ENCODE peak calls at places on chromosomes 13 and 19, in ten cellular contexts. One of them, this sample, is unnamed.

GRCh38 chr13:51456510-51456909 is 3.7 kb upstream of the INTS6 start:
- DNase-seq in aorta: no peak
- DNase-seq in effector memory CD4-positive, alpha-beta T cell: no peak
- DNase-seq in mucosa of descending colon: no peak
- DNase-seq in fibroblast of mammary gland: no peak
- DNase-seq in uterus: no peak
- DNase-seq in colonic mucosa: no peak
- DNase-seq in upper lobe of left lung: peak; percentile 30
- DNase-seq in mesendoderm: no peak
- DNase-seq in left ventricle myocardium inferior: no peak
- DNase-seq in this sample: no peak

GRCh38 chr19:7287716-7288115 is 6.5 kb downstream of the INSR start:
- DNase-seq in aorta: no peak
- DNase-seq in effector memory CD4-positive, alpha-beta T cell: no peak
- DNase-seq in mucosa of descending colon: no peak
- DNase-seq in fibroblast of mammary gland: no peak
- DNase-seq in uterus: no peak
- DNase-seq in colonic mucosa: no peak
- DNase-seq in upper lobe of left lung: no peak
- DNase-seq in mesendoderm: no peak
- DNase-seq in left ventricle myocardium inferior: no peak
- DNase-seq in this sample: no peak

GRCh38 chr13:42355118-42355840 is 83.3 kb downstream of the AKAP11 start:
- DNase-seq in aorta: no peak
- DNase-seq in effector memory CD4-positive, alpha-beta T cell: peak; percentile 40
- DNase-seq in mucosa of descending colon: no peak
- DNase-seq in fibroblast of mammary gland: no peak
- DNase-seq in uterus: no peak
- DNase-seq in colonic mucosa: no peak
- DNase-seq in upper lobe of left lung: no peak
- DNase-seq in mesendoderm: peak; percentile 11
- DNase-seq in left ventricle myocardium inferior: no peak
- DNase-seq in this sample: no peak

GRCh38 chr13:34810996-34811395 is 131.1 kb upstream of the NBEA start:
- DNase-seq in aorta: no peak
- DNase-seq in effector memory CD4-positive, alpha-beta T cell: no peak
- DNase-seq in mucosa of descending colon: no peak
- DNase-seq in fibroblast of mammary gland: no peak
- DNase-seq in uterus: no peak
- DNase-seq in colonic mucosa: no peak
- DNase-seq in upper lobe of left lung: no peak
- DNase-seq in mesendoderm: no peak
- DNase-seq in left ventricle myocardium inferior: no peak
- DNase-seq in this sample: no peak

GRCh38 chr13:65881561-65882155 is 1348.5 kb downstream of the PCDH9 start:
- DNase-seq in aorta: no peak
- DNase-seq in effector memory CD4-positive, alpha-beta T cell: no peak
- DNase-seq in mucosa of descending colon: no peak
- DNase-seq in fibroblast of mammary gland: no peak
- DNase-seq in uterus: no peak
- DNase-seq in colonic mucosa: no peak
- DNase-seq in upper lobe of left lung: no peak
- DNase-seq in mesendoderm: no peak
- DNase-seq in left ventricle myocardium inferior: no peak
- DNase-seq in this sample: no peak

GRCh38 chr13:63307239-63307638 is 1891.6 kb upstream of the PCDH20 start:
- DNase-seq in aorta: no peak
- DNase-seq in effector memory CD4-positive, alpha-beta T cell: no peak
- DNase-seq in mucosa of descending colon: no peak
- DNase-seq in fibroblast of mammary gland: no peak
- DNase-seq in uterus: no peak
- DNase-seq in colonic mucosa: no peak
- DNase-seq in upper lobe of left lung: no peak
- DNase-seq in mesendoderm: no peak
- DNase-seq in left ventricle myocardium inferior: no peak
- DNase-seq in this sample: no peak

GRCh38 chr19:16274466-16274865 is 50.2 kb upstream of the KLF2 start:
- DNase-seq in aorta: no peak
- DNase-seq in effector memory CD4-positive, alpha-beta T cell: no peak
- DNase-seq in mucosa of descending colon: no peak
- DNase-seq in fibroblast of mammary gland: peak; percentile 39
- DNase-seq in uterus: peak; percentile 56
- DNase-seq in colonic mucosa: no peak
- DNase-seq in upper lobe of left lung: no peak
- DNase-seq in mesendoderm: no peak
- DNase-seq in left ventricle myocardium inferior: no peak
- DNase-seq in this sample: no peak

GRCh38 chr13:102214956-102215355 is 186.9 kb downstream of the FGF14 start:
- DNase-seq in aorta: no peak
- DNase-seq in effector memory CD4-positive, alpha-beta T cell: no peak
- DNase-seq in mucosa of descending colon: no peak
- DNase-seq in fibroblast of mammary gland: no peak
- DNase-seq in uterus: no peak
- DNase-seq in colonic mucosa: no peak
- DNase-seq in upper lobe of left lung: no peak
- DNase-seq in mesendoderm: no peak
- DNase-seq in left ventricle myocardium inferior: no peak
- DNase-seq in this sample: no peak

GRCh38 chr19:49930483-49931011 is 1.2 kb upstream of the NUP62 start:
- DNase-seq in aorta: peak; percentile 80
- DNase-seq in effector memory CD4-positive, alpha-beta T cell: no peak
- DNase-seq in mucosa of descending colon: peak; percentile 44
- DNase-seq in fibroblast of mammary gland: peak; percentile 42
- DNase-seq in uterus: peak; percentile 57
- DNase-seq in colonic mucosa: peak; percentile 36
- DNase-seq in upper lobe of left lung: no peak
- DNase-seq in mesendoderm: peak; percentile 40
- DNase-seq in left ventricle myocardium inferior: peak; percentile 34
- DNase-seq in this sample: no peak

GRCh38 chr19:13118424-13119193 is 545 bp downstream of the NACC1 start:
- DNase-seq in aorta: peak; percentile 82
- DNase-seq in effector memory CD4-positive, alpha-beta T cell: no peak
- DNase-seq in mucosa of descending colon: peak; percentile 75
- DNase-seq in fibroblast of mammary gland: peak; percentile 27
- DNase-seq in uterus: peak; percentile 42
- DNase-seq in colonic mucosa: peak; percentile 64
- DNase-seq in upper lobe of left lung: peak; percentile 89
- DNase-seq in mesendoderm: peak; percentile 94
- DNase-seq in left ventricle myocardium inferior: peak; percentile 43
- DNase-seq in this sample: peak; percentile 69

GRCh38 chr19:35345671-35346111 is 2.0 kb upstream of the FFAR1 start:
- DNase-seq in aorta: peak; percentile 56
- DNase-seq in effector memory CD4-positive, alpha-beta T cell: no peak
- DNase-seq in mucosa of descending colon: no peak
- DNase-seq in fibroblast of mammary gland: no peak
- DNase-seq in uterus: no peak
- DNase-seq in colonic mucosa: no peak
- DNase-seq in upper lobe of left lung: no peak
- DNase-seq in mesendoderm: no peak
- DNase-seq in left ventricle myocardium inferior: no peak
- DNase-seq in this sample: no peak
- H3K4me3 ChIP-seq in aorta: no peak overlapping the region
- H3K4me3 ChIP-seq in effector memory CD4-positive, alpha-beta T cell: no peak overlapping the region
- H3K4me3 ChIP-seq in mucosa of descending colon: no peak overlapping the region
- H3K4me3 ChIP-seq in fibroblast of mammary gland: no peak overlapping the region
- H3K4me3 ChIP-seq in uterus: no peak overlapping the region
- H3K4me3 ChIP-seq in colonic mucosa: no peak overlapping the region
- H3K4me3 ChIP-seq in upper lobe of left lung: no peak overlapping the region
- H3K4me3 ChIP-seq in mesendoderm: no peak overlapping the region
- H3K4me3 ChIP-seq in left ventricle myocardium inferior: no peak overlapping the region
- H3K4me3 ChIP-seq in this sample: no peak overlapping the region

DNA sequence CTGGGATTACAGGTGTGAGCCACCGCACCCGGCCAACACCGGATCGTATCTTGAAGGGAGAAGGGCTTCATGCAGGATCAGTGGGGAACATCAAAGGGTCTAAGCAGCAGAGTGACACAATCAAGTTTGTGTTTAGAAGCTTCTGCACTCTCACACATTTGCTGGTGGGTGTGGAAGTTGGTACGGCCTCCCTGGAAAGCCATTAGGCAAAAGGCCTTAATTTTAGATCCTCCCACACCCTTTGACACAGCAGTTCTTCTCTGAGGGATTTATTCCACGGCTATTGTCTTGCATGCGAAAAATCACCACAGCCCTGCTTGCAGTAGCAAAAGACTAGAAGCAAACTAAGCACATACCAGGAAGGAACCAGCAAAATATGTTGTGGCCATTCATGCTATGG is 18.3 kb upstream of the SLC1A5 start:
- DNase-seq in aorta: no peak
- DNase-seq in effector memory CD4-positive, alpha-beta T cell: no peak
- DNase-seq in mucosa of descending colon: no peak
- DNase-seq in fibroblast of mammary gland: no peak
- DNase-seq in uterus: no peak
- DNase-seq in colonic mucosa: no peak
- DNase-seq in upper lobe of left lung: no peak
- DNase-seq in mesendoderm: no peak
- DNase-seq in left ventricle myocardium inferior: no peak
- DNase-seq in this sample: no peak
- H3K4me3 ChIP-seq in aorta: no peak overlapping the region
- H3K4me3 ChIP-seq in effector memory CD4-positive, alpha-beta T cell: no peak overlapping the region
- H3K4me3 ChIP-seq in mucosa of descending colon: no peak overlapping the region
- H3K4me3 ChIP-seq in fibroblast of mammary gland: no peak overlapping the region
- H3K4me3 ChIP-seq in uterus: no peak overlapping the region
- H3K4me3 ChIP-seq in colonic mucosa: no peak overlapping the region
- H3K4me3 ChIP-seq in upper lobe of left lung: no peak overlapping the region
- H3K4me3 ChIP-seq in mesendoderm: no peak overlapping the region
- H3K4me3 ChIP-seq in left ventricle myocardium inferior: no peak overlapping the region
- H3K4me3 ChIP-seq in this sample: no peak overlapping the region

DNA sequence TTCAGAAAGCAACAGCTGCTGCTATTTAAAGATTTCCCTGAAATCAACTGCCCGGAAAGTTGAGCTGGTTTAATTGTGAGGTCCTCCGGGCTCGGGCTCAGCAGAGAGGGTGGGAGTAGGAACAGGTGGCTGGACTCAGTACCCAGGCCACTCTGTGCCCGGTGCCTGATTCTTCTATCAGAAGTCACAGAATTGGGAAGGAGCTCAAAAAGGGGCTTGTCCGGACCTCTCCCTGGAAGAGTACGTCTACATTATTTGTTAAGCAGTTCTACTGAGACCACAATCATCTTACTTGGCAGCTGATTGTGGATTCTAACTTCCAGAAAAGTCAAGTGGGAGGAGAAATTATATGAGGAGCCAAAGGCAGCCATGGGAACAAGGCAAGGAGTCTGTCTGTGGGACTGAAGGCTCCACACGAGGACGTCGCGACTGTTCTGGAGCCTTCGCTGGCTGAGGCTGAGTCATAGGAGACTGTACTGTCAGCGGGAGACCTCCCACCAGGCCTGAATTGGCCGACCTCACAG is 91.7 kb upstream of the ANKRD10 start:
- DNase-seq in aorta: peak; percentile 93
- DNase-seq in effector memory CD4-positive, alpha-beta T cell: no peak
- DNase-seq in mucosa of descending colon: peak; percentile 42
- DNase-seq in fibroblast of mammary gland: peak; percentile 88
- DNase-seq in uterus: peak; percentile 80
- DNase-seq in colonic mucosa: peak; percentile 51
- DNase-seq in upper lobe of left lung: no peak
- DNase-seq in mesendoderm: peak; percentile 61
- DNase-seq in left ventricle myocardium inferior: peak; percentile 83
- DNase-seq in this sample: peak; percentile 100
- H3K4me3 ChIP-seq in aorta: no peak overlapping the region
- H3K4me3 ChIP-seq in effector memory CD4-positive, alpha-beta T cell: no peak overlapping the region
- H3K4me3 ChIP-seq in mucosa of descending colon: no peak overlapping the region
- H3K4me3 ChIP-seq in fibroblast of mammary gland: no peak overlapping the region
- H3K4me3 ChIP-seq in uterus: peak overlapping the region; percentile 4
- H3K4me3 ChIP-seq in colonic mucosa: no peak overlapping the region
- H3K4me3 ChIP-seq in upper lobe of left lung: no peak overlapping the region
- H3K4me3 ChIP-seq in mesendoderm: no peak overlapping the region
- H3K4me3 ChIP-seq in left ventricle myocardium inferior: peak overlapping the region; percentile 29
- H3K4me3 ChIP-seq in this sample: no peak overlapping the region

DNA sequence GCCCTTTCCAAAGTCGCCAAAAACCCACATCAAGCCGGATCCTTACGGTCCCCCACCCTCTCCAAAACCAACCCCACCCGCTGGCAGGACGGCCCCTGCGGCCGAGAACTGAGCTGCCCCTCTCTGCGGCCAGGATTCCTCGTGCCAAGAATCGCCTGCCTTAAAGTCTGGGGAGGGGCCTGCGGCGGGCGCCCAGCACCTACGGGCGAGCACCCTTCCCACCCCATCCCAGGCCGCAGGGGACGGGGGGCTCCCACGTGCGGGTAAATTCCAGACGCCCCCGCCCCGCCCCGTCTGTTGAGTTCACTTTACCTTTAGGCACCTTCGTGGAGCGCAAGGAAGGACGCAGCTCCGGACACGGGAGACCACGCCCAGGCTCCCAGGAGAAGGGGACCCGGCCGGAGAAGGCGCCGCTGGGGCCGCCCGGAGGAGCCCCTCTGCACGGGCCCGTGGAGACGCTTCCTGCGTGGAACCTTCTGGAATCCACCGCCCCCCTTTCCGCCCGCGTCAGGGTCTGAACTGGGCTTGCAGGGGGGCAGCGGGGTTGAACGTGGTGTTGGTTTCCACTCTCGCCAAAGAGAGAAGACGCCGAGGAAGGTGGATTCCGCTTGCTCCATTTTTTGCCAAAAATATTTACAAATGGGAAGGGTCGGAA is 22.8 kb downstream of the ONECUT3 start:
- DNase-seq in aorta: no peak
- DNase-seq in effector memory CD4-positive, alpha-beta T cell: no peak
- DNase-seq in mucosa of descending colon: no peak
- DNase-seq in fibroblast of mammary gland: no peak
- DNase-seq in uterus: no peak
- DNase-seq in colonic mucosa: no peak
- DNase-seq in upper lobe of left lung: no peak
- DNase-seq in mesendoderm: no peak
- DNase-seq in left ventricle myocardium inferior: no peak
- DNase-seq in this sample: no peak
- H3K4me3 ChIP-seq in aorta: no peak overlapping the region
- H3K4me3 ChIP-seq in effector memory CD4-positive, alpha-beta T cell: no peak overlapping the region
- H3K4me3 ChIP-seq in mucosa of descending colon: no peak overlapping the region
- H3K4me3 ChIP-seq in fibroblast of mammary gland: no peak overlapping the region
- H3K4me3 ChIP-seq in uterus: no peak overlapping the region
- H3K4me3 ChIP-seq in colonic mucosa: no peak overlapping the region
- H3K4me3 ChIP-seq in upper lobe of left lung: no peak overlapping the region
- H3K4me3 ChIP-seq in mesendoderm: no peak overlapping the region
- H3K4me3 ChIP-seq in left ventricle myocardium inferior: no peak overlapping the region
- H3K4me3 ChIP-seq in this sample: no peak overlapping the region

DNA sequence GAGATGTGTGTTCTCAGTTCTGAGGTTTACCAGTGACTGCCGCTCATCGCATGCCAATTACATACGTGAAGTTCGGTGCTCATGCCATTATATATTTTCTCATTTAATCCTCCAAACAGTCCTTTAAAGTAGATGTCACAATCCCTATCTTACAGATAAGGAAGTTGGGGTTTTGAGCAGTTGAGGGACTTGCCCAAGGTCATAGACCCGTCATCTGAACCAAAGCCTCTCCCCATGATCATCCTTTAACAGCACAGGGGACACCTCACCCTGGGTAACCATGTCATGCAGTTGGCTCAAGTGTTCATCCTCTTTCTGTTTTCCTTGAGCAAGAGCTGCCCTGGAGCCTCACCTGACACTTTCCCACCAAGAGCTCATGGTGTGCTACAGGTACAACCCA is 69.1 kb downstream of the HSPH1 start:
- DNase-seq in aorta: no peak
- DNase-seq in effector memory CD4-positive, alpha-beta T cell: no peak
- DNase-seq in mucosa of descending colon: no peak
- DNase-seq in fibroblast of mammary gland: no peak
- DNase-seq in uterus: no peak
- DNase-seq in colonic mucosa: no peak
- DNase-seq in upper lobe of left lung: no peak
- DNase-seq in mesendoderm: no peak
- DNase-seq in left ventricle myocardium inferior: no peak
- DNase-seq in this sample: no peak
- H3K4me3 ChIP-seq in aorta: no peak overlapping the region
- H3K4me3 ChIP-seq in effector memory CD4-positive, alpha-beta T cell: no peak overlapping the region
- H3K4me3 ChIP-seq in mucosa of descending colon: no peak overlapping the region
- H3K4me3 ChIP-seq in fibroblast of mammary gland: no peak overlapping the region
- H3K4me3 ChIP-seq in uterus: no peak overlapping the region
- H3K4me3 ChIP-seq in colonic mucosa: no peak overlapping the region
- H3K4me3 ChIP-seq in upper lobe of left lung: no peak overlapping the region
- H3K4me3 ChIP-seq in mesendoderm: no peak overlapping the region
- H3K4me3 ChIP-seq in left ventricle myocardium inferior: no peak overlapping the region
- H3K4me3 ChIP-seq in this sample: no peak overlapping the region

This sample was measured in SJSA1.